ENCODE peak calls at places on chromosomes 3 and 15, in five cellular contexts. Z is upper lobe of left lung, F is uterus, Q is heart left ventricle, R is ovary. M is an unnamed sample.
A peak's percentile ranks its signal among the peaks of the same experiment; 100 is the strongest.

GRCh38 chr15:34754674-34755418 is at the start of gene GJD2:
- DNase-seq in R (no peak), Q (no peak), F (no peak), Z (no peak), M (no peak)

GRCh38 chr15:39587291-39587909 is 6.5 kb downstream of the THBS1 start:
- DNase-seq in Q (no peak), Z (no peak), R (no peak), F (no peak), M (no peak)

GRCh38 chr3:45932112-45932511 is 11.2 kb upstream of the CXCR6 start:
- DNase-seq in Z (peak; percentile 51), F (no peak), R (no peak), Q (no peak), M (no peak)

GRCh38 chr3:127570520-127570919 is 20.0 kb downstream of the TPRA1 start:
- DNase-seq in Q (no peak), R (no peak), Z (no peak), F (no peak), M (no peak)

GRCh38 chr15:81877533-81878227 is 168.1 kb downstream of the MEX3B start:
- DNase-seq in Z (no peak), R (no peak), Q (no peak), F (no peak), M (no peak)

GRCh38 chr15:55775316-55775715 is 32.4 kb upstream of the PRTG start:
- DNase-seq in R (no peak), Z (peak; percentile 40), F (no peak), Q (no peak), M (no peak)

GRCh38 chr3:100429187-100429586 is 27.8 kb downstream of the LNP1 start:
- DNase-seq in Z (no peak), Q (no peak), F (no peak), R (no peak), M (no peak)

GRCh38 chr3:125163739-125164601 is 48.6 kb downstream of the SLC12A8 start:
- DNase-seq in F (no peak), R (no peak), Z (peak; percentile 81), Q (no peak), M (no peak)

GRCh38 chr3:23662079-23662617 is 143.6 kb upstream of the UBE2E1 start:
- DNase-seq in Z (no peak), Q (no peak), F (no peak), R (no peak), M (no peak)

GRCh38 chr15:62732078-62732477 is 310.5 kb upstream of the TPM1 start:
- DNase-seq in Q (no peak), Z (no peak), R (no peak), F (no peak), M (no peak)

GRCh38 chr3:128266453-128266852 is 113.2 kb downstream of the EEFSEC start:
- DNase-seq in F (no peak), Z (no peak), Q (no peak), R (no peak), M (no peak)

GRCh38 chr3:194686816-194687637 is 1.3 kb downstream of the FAM43A start:
- DNase-seq in F (peak; percentile 61), R (peak; percentile 73), Q (peak; percentile 65), Z (peak; percentile 22), M (peak; percentile 89)

GRCh38 chr15:77506311-77507150 is 85.8 kb downstream of the HMG20A start:
- DNase-seq in Q (peak; percentile 92), R (peak; percentile 77), F (peak; percentile 40), Z (peak; percentile 74), M (peak; percentile 89)

GRCh38 chr15:63583027-63583426 is 14.2 kb upstream of the FBXL22 start:
- DNase-seq in Q (no peak), Z (no peak), F (no peak), R (no peak), M (no peak)

GRCh38 chr3:56845505-56845904 is 43.8 kb upstream of the ARHGEF3 start:
- DNase-seq in Q (no peak), F (no peak), R (no peak), Z (no peak), M (no peak)

GRCh38 chr3:4138150-4138783 is 164.9 kb upstream of the SETMAR start:
- DNase-seq in R (no peak), F (no peak), Q (no peak), Z (no peak), M (no peak)

GRCh38 chr15:101277038-101277822 is at the start of gene SELENOS:
- DNase-seq in F (peak; percentile 93), R (peak; percentile 97), Z (peak; percentile 92), Q (peak; percentile 94), M (peak; percentile 97)

GRCh38 chr15:70091649-70092461 is 5.9 kb downstream of the TLE3 start:
- DNase-seq in R (no peak), Q (no peak), Z (peak; percentile 25), F (no peak), M (peak; percentile 37)

GRCh38 chr15:62112616-62113593 is 46.1 kb downstream of the C2CD4A start:
- DNase-seq in Q (no peak), R (no peak), F (no peak), Z (peak; percentile 67), M (no peak)

GRCh38 chr15:74383695-74384565 is 16.5 kb upstream of the CYP11A1 start:
- DNase-seq in Q (no peak), Z (no peak), F (no peak), R (no peak), M (peak; percentile 87)

GRCh38 chr3:84108442-84108971 is 850.3 kb upstream of the CADM2 start:
- DNase-seq in Q (no peak), F (no peak), R (no peak), Z (no peak), M (no peak)

GRCh38 chr3:171354049-171354705 is 106.0 kb downstream of the TNIK start:
- DNase-seq in R (no peak), Q (no peak), F (no peak), Z (no peak), M (no peak)

GRCh38 chr3:88991496-88991895 is 115.9 kb upstream of the EPHA3 start:
- DNase-seq in Z (no peak), Q (no peak), F (no peak), R (no peak), M (no peak)

GRCh38 chr15:101105059-101105851 is 146.6 kb downstream of the CHSY1 start:
- DNase-seq in R (no peak), F (no peak), Z (no peak), Q (peak; percentile 59), M (peak; percentile 7)

GRCh38 chr15:41241251-41241964 is 10.3 kb downstream of the CHP1 start:
- DNase-seq in Q (peak; percentile 56), F (no peak), R (no peak), Z (peak; percentile 25), M (no peak)

GRCh38 chr3:43055806-43056770 is 49.8 kb downstream of the POMGNT2 start:
- DNase-seq in R (no peak), Q (no peak), Z (no peak), F (no peak), M (no peak)

GRCh38 chr3:66602691-66603090 is 101.9 kb upstream of the LRIG1 start:
- DNase-seq in R (no peak), F (no peak), Z (no peak), Q (no peak), M (no peak)

GRCh38 chr3:65588884-65589283 is 449.8 kb downstream of the MAGI1 start:
- DNase-seq in R (no peak), Z (no peak), F (no peak), Q (no peak), M (no peak)

GRCh38 chr3:49415931-49416601 is 3.8 kb downstream of the TCTA start:
- DNase-seq in F (no peak), Z (peak; percentile 37), Q (no peak), R (no peak), M (peak; percentile 87)

GRCh38 chr15:51621155-51621554 is 1.4 kb downstream of the DMXL2 start:
- DNase-seq in F (no peak), Z (no peak), Q (no peak), R (no peak), M (no peak)

GRCh38 chr3:44596631-44597030 is 11.9 kb downstream of the ZNF660 start:
- DNase-seq in R (no peak), Z (no peak), Q (no peak), F (no peak), M (no peak)
- H3K36me3 ChIP-seq in R (no peaks in the 10 kb centered on the region), Z (peaks cover 13% of the 10 kb centered on the region), Q (no peaks in the 10 kb centered on the region), F (no peaks in the 10 kb centered on the region), M (no peaks in the 10 kb centered on the region)

GRCh38 chr15:59304807-59305206 is 67.9 kb downstream of the MYO1E start:
- DNase-seq in F (no peak), R (no peak), Z (no peak), Q (no peak), M (no peak)
- TF ChIP-seq POLR2A in F (no peak), R (no peak), Z (no peak), Q (no peak), M (no peak)

DNA sequence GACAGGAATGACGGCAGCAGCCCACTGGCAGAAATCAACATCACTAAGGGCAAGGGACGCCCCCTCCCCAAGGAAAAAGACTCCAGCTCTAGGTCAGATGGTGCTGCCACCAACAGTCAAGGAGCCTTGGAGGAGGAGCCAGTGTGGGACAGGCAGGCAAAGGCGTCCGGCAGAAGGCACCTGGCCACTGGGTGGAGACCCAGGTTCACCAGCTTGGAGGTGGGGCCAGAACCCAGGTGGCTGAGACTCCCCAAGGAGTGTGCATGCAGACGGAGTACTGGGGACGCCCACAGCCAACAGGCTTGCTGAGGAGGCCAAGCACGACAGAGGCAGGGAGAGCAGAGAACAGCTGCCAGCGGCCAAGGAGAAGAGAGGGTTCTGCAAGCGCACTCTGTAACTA is 35.2 kb downstream of the PTPN23 start:
- DNase-seq in Z (no peak), Q (no peak), R (no peak), F (no peak), M (no peak)
- H3K36me3 ChIP-seq in Z (peaks cover 90% of the 10 kb centered on the region), Q (peaks cover 31% of the 10 kb centered on the region), R (no peaks in the 10 kb centered on the region), F (no peaks in the 10 kb centered on the region), M (peaks cover 87% of the 10 kb centered on the region)

GRCh38 chr3:114060906-114061655 is 4.5 kb downstream of the QTRT2 start:
- DNase-seq in R (no peak), Q (no peak), F (no peak), Z (no peak), M (no peak)

GRCh38 chr3:114052216-114052615 is 4.1 kb downstream of the CCDC191 start:
- DNase-seq in F (no peak), Q (no peak), Z (no peak), R (no peak), M (no peak)

GRCh38 chr3:114058646-114059045 is 2.1 kb downstream of the QTRT2 start:
- DNase-seq in F (no peak), Q (no peak), R (no peak), Z (no peak), M (no peak)

GRCh38 chr3:114057011-114057347 is 442 bp downstream of the QTRT2 start:
- DNase-seq in Z (no peak), F (no peak), R (no peak), Q (peak; percentile 19), M (no peak)

DNA sequence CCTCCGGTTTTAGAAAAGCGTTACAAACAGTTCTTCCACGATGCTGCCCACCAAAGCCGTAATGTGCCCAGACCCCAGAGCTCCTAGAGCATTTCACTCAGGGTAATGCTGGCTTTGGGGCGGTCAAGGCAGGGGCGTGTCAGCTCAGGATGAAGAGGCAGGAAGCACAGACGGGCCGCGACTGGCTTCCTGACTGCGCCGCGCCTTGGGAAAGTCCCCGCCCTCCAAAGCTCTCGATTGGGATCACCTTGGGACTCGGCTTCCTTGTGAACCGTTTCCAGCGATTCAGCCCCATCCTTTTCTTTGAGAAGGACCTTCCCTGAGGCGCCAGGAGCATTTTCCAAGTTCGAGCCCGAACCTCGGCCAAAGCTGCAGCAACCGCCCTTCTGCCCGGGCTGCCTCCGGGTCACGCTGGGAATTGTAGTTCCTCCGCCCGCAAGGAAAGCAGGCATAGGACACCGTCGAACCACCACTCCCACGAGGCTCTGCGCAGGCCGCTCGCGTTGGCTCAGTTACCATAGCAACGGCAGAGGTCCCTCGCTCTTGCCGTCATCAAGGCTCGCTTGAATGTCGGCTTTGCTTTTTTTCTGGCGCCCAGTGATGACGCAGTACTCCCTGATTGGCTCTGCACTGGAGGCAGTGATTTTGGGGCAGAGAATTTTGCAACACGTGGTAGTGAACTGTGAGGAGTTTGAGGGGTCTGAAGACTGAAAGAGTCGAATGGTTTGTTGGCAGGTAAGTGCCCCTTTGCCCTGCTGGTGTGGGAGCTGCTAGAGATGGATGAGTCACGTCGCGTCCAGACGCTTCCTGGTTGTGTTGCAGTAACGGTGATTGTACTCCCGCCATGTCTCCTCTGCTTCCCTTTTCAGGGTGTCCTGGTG is at the start of the genes CCDC191 and QTRT2:
- DNase-seq in R (peak; percentile 98), F (peak; percentile 98), Z (peak; percentile 99), Q (peak; percentile 99), M (peak; percentile 99)
- TF ChIP-seq POLR2A in R (no peak), F (peak; percentile 46), Z (peak; percentile 37), Q (peak; percentile 39), M (peak; percentile 36)